ENCODE peak calls at places on chromosomes 16 and 17, in six cellular contexts. R is activated CD4-positive, CD25-positive, alpha-beta regulatory T cell treated with anti-CD3 and anti-CD28 coated beads, Interleukin-2, amount 50 U/mL, for 16 hours; K is NCI-H2171; T is GM13977; D is EL; S is stimulated activated CD4-positive, alpha-beta T cell treated with anti-CD3 and anti-CD28 coated beads, Interleukin-1b, Interleukin-23, amount 100 ng/mL, for 48 hours. V is an unnamed sample.

GRCh38 chr17:9924735-9925191 is 19.7 kb upstream of the RCVRN start:
- DNase-seq in R (no peak), K (peak; percentile 61), T (peak; percentile 76), D (peak; percentile 66), S (no peak), V (peak; percentile 78)

GRCh38 chr17:6786618-6787017 is 10.6 kb downstream of the FBXO39 start:
- DNase-seq in R (no peak), K (no peak), T (no peak), D (peak; percentile 71), S (no peak), V (peak; percentile 94)

GRCh38 chr16:30543067-30543466 is 8.4 kb upstream of the ZNF747 start:
- DNase-seq in R (no peak), K (no peak), T (no peak), D (no peak), S (no peak), V (no peak)

GRCh38 chr16:50301626-50302471 is 35.5 kb downstream of the ADCY7 start:
- DNase-seq in R (no peak), K (no peak), T (no peak), D (peak; percentile 83), S (no peak), V (peak; percentile 55)

GRCh38 chr17:18990331-18990730 is 14.2 kb downstream of the FAM83G start:
- DNase-seq in R (no peak), K (peak; percentile 97), T (no peak), D (no peak), S (no peak), V (no peak)

GRCh38 chr16:90046971-90047713 is 27.9 kb upstream of the DBNDD1 start:
- DNase-seq in R (no peak), K (no peak), T (peak; percentile 45), D (peak; percentile 77), S (no peak), V (peak; percentile 72)

GRCh38 chr17:58521680-58522079 is 7.2 kb upstream of the MTMR4 start:
- DNase-seq in R (no peak), K (no peak), T (no peak), D (no peak), S (no peak), V (no peak)

GRCh38 chr17:57166803-57167202 is 81.8 kb downstream of the AKAP1 start:
- DNase-seq in R (no peak), K (no peak), T (no peak), D (no peak), S (no peak), V (no peak)

GRCh38 chr17:50123649-50124349 is 6.2 kb downstream of the SAMD14 start:
- DNase-seq in R (no peak), K (peak; percentile 36), T (no peak), D (no peak), S (no peak), V (no peak)

GRCh38 chr16:85800321-85800669 is 800 bp downstream of the COX4I1 start:
- DNase-seq in R (peak; percentile 16), K (no peak), T (no peak), D (no peak), S (peak; percentile 17), V (peak; percentile 6)

GRCh38 chr16:46673320-46674013 is 15.5 kb downstream of the VPS35 start:
- DNase-seq in R (peak; percentile 16), K (peak; percentile 20), T (peak; percentile 47), D (peak; percentile 63), S (peak; percentile 38), V (peak; percentile 82)

GRCh38 chr17:48605409-48605864 is 651 bp upstream of the HOXB6 start:
- DNase-seq in R (no peak), K (no peak), T (no peak), D (no peak), S (no peak), V (no peak)

GRCh38 chr16:26889751-26890150 is 177.0 kb upstream of the C16orf82 start:
- DNase-seq in R (no peak), K (no peak), T (no peak), D (no peak), S (no peak), V (no peak)

GRCh38 chr16:4911831-4912422 is 25.0 kb downstream of the PPL start:
- DNase-seq in R (no peak), K (no peak), T (no peak), D (peak; percentile 43), S (no peak), V (peak; percentile 41)

GRCh38 chr16:68235105-68235881 is 634 bp downstream of the ESRP2 start:
- DNase-seq in R (no peak), K (no peak), T (no peak), D (no peak), S (no peak), V (no peak)

GRCh38 chr16:8957509-8958157 is 6.1 kb downstream of the USP7 start:
- DNase-seq in R (no peak), K (no peak), T (no peak), D (no peak), S (no peak), V (no peak)

GRCh38 chr17:82380860-82381702 is 9.5 kb downstream of the UTS2R start:
- DNase-seq in R (no peak), K (no peak), T (no peak), D (no peak), S (no peak), V (peak; percentile 10)

GRCh38 chr16:82801361-82801760 is 174.6 kb downstream of the CDH13 start:
- DNase-seq in R (no peak), K (no peak), T (no peak), D (peak; percentile 47), S (peak; percentile 18), V (no peak)

GRCh38 chr17:2111691-2112090 is 56.8 kb downstream of the HIC1 start:
- DNase-seq in R (no peak), K (no peak), T (no peak), D (peak; percentile 69), S (no peak), V (peak; percentile 69)

GRCh38 chr17:79541038-79541437 is 69.8 kb downstream of the RBFOX3 start:
- DNase-seq in R (no peak), K (no peak), T (no peak), D (no peak), S (no peak), V (no peak)

V was measured in fibroblast of pulmonary artery.